ENCODE peak calls at places on chromosomes 5 and 9, in four cellular contexts. One of them, this sample, is unnamed.

GRCh38 chr9:114504341-114505186 is 709 bp downstream of the WHRN start:
- DNase-seq in chondrocyte: peak
- DNase-seq in adrenal gland: peak
- DNase-seq in iris pigment epithelial cell: peak
- DNase-seq in this sample: no peak

GRCh38 chr9:133876144-133876543 is 116.0 kb downstream of the VAV2 start:
- DNase-seq in iris pigment epithelial cell: no peak
- DNase-seq in chondrocyte: no peak
- DNase-seq in adrenal gland: no peak
- DNase-seq in this sample: no peak

GRCh38 chr9:130443840-130444492 is 795 bp upstream of the ASS1 start:
- DNase-seq in chondrocyte: no peak
- DNase-seq in iris pigment epithelial cell: no peak
- DNase-seq in adrenal gland: no peak
- DNase-seq in this sample: no peak

GRCh38 chr5:56126487-56127179 is 106.5 kb downstream of the ANKRD55 start:
- DNase-seq in chondrocyte: no peak
- DNase-seq in adrenal gland: no peak
- DNase-seq in iris pigment epithelial cell: peak
- DNase-seq in this sample: peak

GRCh38 chr9:14433841-14434511 is 120.0 kb upstream of the NFIB start:
- DNase-seq in adrenal gland: peak
- DNase-seq in chondrocyte: no peak
- DNase-seq in iris pigment epithelial cell: peak
- DNase-seq in this sample: peak

GRCh38 chr9:107290619-107291018 is 7.5 kb downstream of the RAD23B start:
- DNase-seq in chondrocyte: no peak
- DNase-seq in adrenal gland: no peak
- DNase-seq in iris pigment epithelial cell: no peak
- DNase-seq in this sample: no peak

GRCh38 chr5:170312666-170313065 is 15.1 kb upstream of the LCP2 start:
- DNase-seq in iris pigment epithelial cell: peak
- DNase-seq in chondrocyte: no peak
- DNase-seq in adrenal gland: no peak
- DNase-seq in this sample: peak

GRCh38 chr9:130938652-130939404 is at the start of gene FIBCD1:
- DNase-seq in adrenal gland: no peak
- DNase-seq in iris pigment epithelial cell: peak
- DNase-seq in chondrocyte: no peak
- DNase-seq in this sample: peak

GRCh38 chr5:58227858-58228257 is 232.0 kb downstream of the PLK2 start:
- DNase-seq in iris pigment epithelial cell: no peak
- DNase-seq in adrenal gland: no peak
- DNase-seq in chondrocyte: no peak
- DNase-seq in this sample: no peak